ENCODE peak calls at places on chromosomes 16 and 17, in nine cellular contexts. D is cardiac muscle cell; W is neural progenitor cell; E is transverse colon; B is IMR-90; U is HepG2; O is aorta; A is PC-9; L is naive thymus-derived CD4-positive, alpha-beta T cell. I is an unnamed sample. For H3K27me3 and H3K4me1, the result is how much of the 10 kb centered on the place peaks cover.

GRCh38 chr17:36627101-36627500 is 25.7 kb downstream of the MRM1 start:
- DNase-seq in D (no peak), W (peak), E (no peak), B (no peak), U (no peak), O (no peak), A (no peak), L (no peak), I (no peak)

GRCh38 chr17:65230040-65230439 is 92.9 kb downstream of the RGS9 start:
- DNase-seq in D (no peak), W (no peak), E (no peak), B (no peak), U (no peak), O (no peak), A (no peak), L (no peak), I (no peak)

GRCh38 chr17:2241823-2242222 is 61.8 kb downstream of the SMG6 start:
- DNase-seq in D (peak), W (no peak), E (no peak), B (peak), U (no peak), O (no peak), A (no peak), L (no peak), I (no peak)

GRCh38 chr16:76583466-76583865 is 306.3 kb downstream of the CNTNAP4 start:
- DNase-seq in D (peak), W (no peak), E (no peak), B (no peak), U (no peak), O (no peak), A (no peak), L (no peak), I (no peak)

GRCh38 chr16:72995151-72995881 is 52.6 kb downstream of the ZFHX3 start:
- DNase-seq in D (no peak), W (peak), E (peak), B (no peak), U (no peak), O (no peak), A (no peak), L (no peak), I (no peak)

GRCh38 chr17:50630524-50631194 is 4.0 kb upstream of the ABCC3 start:
- DNase-seq in D (peak), W (peak), E (peak), B (no peak), U (peak), O (peak), A (peak), L (peak), I (peak)

GRCh38 chr17:7215136-7215638 is 4.4 kb downstream of the DLG4 start:
- DNase-seq in D (no peak), W (no peak), E (no peak), B (no peak), U (peak), O (no peak), A (no peak), L (no peak), I (no peak)

GRCh38 chr16:86722970-86723369 is 144.6 kb downstream of the FOXL1 start:
- DNase-seq in D (peak), W (no peak), E (no peak), B (peak), U (no peak), O (no peak), A (no peak), L (no peak), I (no peak)

GRCh38 chr17:65698381-65699061 is 137.1 kb upstream of the AXIN2 start:
- DNase-seq in D (peak), W (peak), E (no peak), B (peak), U (peak), O (no peak), A (no peak), L (no peak), I (no peak)

GRCh38 chr17:15309793-15310192 is 31.6 kb downstream of the TEKT3 start:
- DNase-seq in D (no peak), W (no peak), E (no peak), B (peak), U (no peak), O (no peak), A (no peak), L (no peak), I (no peak)

GRCh38 chr17:61208301-61209098 is 191.1 kb upstream of the TBX2 start:
- DNase-seq in D (peak), W (no peak), E (no peak), B (peak), U (no peak), O (no peak), A (no peak), L (no peak), I (peak)

GRCh38 chr17:82566129-82566995 is 46.8 kb downstream of the FOXK2 start:
- DNase-seq in D (no peak), W (no peak), E (peak), B (no peak), U (no peak), O (no peak), A (no peak), L (no peak), I (peak)

GRCh38 chr17:61255609-61256008 is 144.0 kb upstream of the TBX2 start:
- DNase-seq in D (no peak), W (no peak), E (no peak), B (no peak), U (no peak), O (no peak), A (no peak), L (no peak), I (no peak)

GRCh38 chr17:7250655-7251329 is 742 bp downstream of the CTDNEP1 start:
- DNase-seq in D (no peak), W (peak), E (peak), B (no peak), U (no peak), O (no peak), A (no peak), L (no peak), I (no peak)

GRCh38 chr17:58336456-58337094 is 8.0 kb upstream of the TSPOAP1 start:
- DNase-seq in D (peak), W (no peak), E (no peak), B (peak), U (no peak), O (peak), A (no peak), L (peak), I (no peak)

GRCh38 chr17:76014100-76014924 is 12.8 kb downstream of the EVPL start:
- DNase-seq in D (peak), W (peak), E (peak), B (peak), U (peak), O (peak), A (no peak), L (peak), I (peak)

GRCh38 chr17:43043306-43043705 is 18.3 kb downstream of the RND2 start:
- DNase-seq in D (no peak), W (no peak), E (no peak), B (peak), U (no peak), O (no peak), A (no peak), L (no peak), I (no peak)

GRCh38 chr17:35747540-35748017 is 5.5 kb downstream of the GAS2L2 start:
- DNase-seq in D (peak), W (peak), E (peak), B (peak), U (peak), O (peak), A (no peak), L (peak), I (peak)

GRCh38 chr17:29322363-29322762 is 28.4 kb upstream of the NUFIP2 start:
- DNase-seq in D (no peak), W (no peak), E (no peak), B (no peak), U (no peak), O (no peak), A (no peak), L (no peak), I (no peak)

GRCh38 chr16:9065077-9065476 is 26.4 kb upstream of the HAPSTR1 start:
- DNase-seq in D (no peak), W (no peak), E (no peak), B (no peak), U (no peak), O (no peak), A (no peak), L (no peak), I (no peak)

GRCh38 chr17:53765609-53766008 is 57.1 kb upstream of the KIF2B start:
- DNase-seq in D (no peak), W (no peak), E (no peak), B (no peak), U (no peak), O (no peak), A (no peak), L (no peak), I (no peak)

GRCh38 chr16:48963306-48963705 is 318.3 kb downstream of the CBLN1 start:
- DNase-seq in D (no peak), W (no peak), E (no peak), B (peak), U (no peak), O (no peak), A (peak), L (no peak), I (no peak)

GRCh38 chr16:49866533-49867155 is 10.7 kb upstream of the ZNF423 start:
- DNase-seq in D (no peak), W (peak), E (no peak), B (no peak), U (no peak), O (no peak), A (no peak), L (no peak), I (no peak)

GRCh38 chr16:27450836-27451341 is 48.9 kb downstream of the IL21R start:
- DNase-seq in D (peak), W (no peak), E (peak), B (no peak), U (no peak), O (no peak), A (no peak), L (no peak), I (no peak)
- H3K27me3 ChIP-seq in D (under half), W (under half), E (under half), B (under half), U (under half), O (under half), A (under half), L (under half), I (under half)

DNA sequence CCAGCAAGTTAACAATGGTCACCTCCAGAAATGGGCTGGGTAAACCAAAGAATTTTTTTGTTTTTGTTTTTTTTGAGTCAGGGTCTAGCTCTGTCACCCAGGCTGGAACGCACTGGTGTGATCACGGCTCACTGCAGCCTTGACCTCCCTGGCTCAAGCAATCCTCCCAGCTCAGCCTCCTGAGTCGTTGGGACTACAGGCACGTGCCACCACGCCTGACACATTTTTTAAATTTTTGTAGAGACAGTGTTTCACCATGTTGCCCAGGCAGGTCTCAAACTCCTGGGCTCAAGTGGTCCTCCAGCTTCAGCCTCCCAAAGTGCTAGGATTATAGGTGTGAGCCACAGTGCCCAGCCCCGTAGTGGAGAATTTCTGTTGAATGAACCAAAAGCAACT is 1.7 kb downstream of the SPSB3 start:
- DNase-seq in D (no peak), W (no peak), E (no peak), B (no peak), U (no peak), O (no peak), A (no peak), L (no peak), I (no peak)
- H3K4me3 ChIP-seq in D (no peak), W (no peak), E (no peak), B (no peak), U (no peak), O (no peak), A (peak), L (no peak), I (no peak)

GRCh38 chr16:51953541-51953940 is 593.4 kb downstream of the TOX3 start:
- DNase-seq in D (no peak), W (no peak), E (no peak), B (no peak), U (no peak), O (no peak), A (no peak), L (no peak), I (no peak)
- H3K4me1 ChIP-seq in D (under half), W (under half), E (under half), B (under half), U (under half), O (under half), A (under half), L (under half), I (under half)

GRCh38 chr16:21053595-21053994 is 97.1 kb downstream of the DNAH3 start:
- DNase-seq in D (no peak), W (no peak), E (no peak), B (no peak), U (no peak), O (no peak), A (no peak), L (no peak), I (no peak)
- H3K27me3 ChIP-seq in D (under half), W (under half), E (under half), B (under half), U (under half), O (under half), A (under half), L (under half), I (under half)

DNA sequence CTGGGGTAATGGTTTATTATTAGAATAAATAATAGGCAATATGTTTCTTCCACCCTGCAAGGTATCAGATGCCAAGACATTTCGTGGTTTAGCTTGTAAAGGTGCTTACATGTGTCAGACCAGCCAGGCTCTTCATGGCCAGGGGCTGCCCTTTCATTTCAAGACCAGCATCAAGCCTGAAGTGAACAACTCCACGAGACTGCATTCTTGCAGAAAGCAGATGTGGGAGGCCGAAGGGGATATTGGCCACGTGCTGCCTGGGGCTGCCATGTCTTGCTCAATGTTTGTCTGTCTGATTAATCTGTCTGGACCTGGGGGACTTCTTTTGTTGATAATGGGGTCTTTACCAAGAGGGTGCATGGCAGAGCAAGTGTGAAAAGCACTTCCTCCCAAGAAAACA is 294.2 kb upstream of the RBFOX1 start:
- DNase-seq in D (no peak), W (no peak), E (no peak), B (no peak), U (no peak), O (no peak), A (no peak), L (no peak), I (no peak)
- H3K4me3 ChIP-seq in D (no peak), W (no peak), E (no peak), B (no peak), U (no peak), O (no peak), A (no peak), L (no peak), I (no peak)

GRCh38 chr17:78122221-78122990 is 6.1 kb downstream of the TMC6 start:
- DNase-seq in D (no peak), W (no peak), E (no peak), B (no peak), U (no peak), O (no peak), A (no peak), L (no peak), I (no peak)

GRCh38 chr17:78122991-78123249 is 5.6 kb downstream of the TMC6 start:
- DNase-seq in D (no peak), W (no peak), E (no peak), B (no peak), U (no peak), O (no peak), A (no peak), L (no peak), I (no peak)

GRCh38 chr17:78124836-78125137 is 3.8 kb downstream of the TMC6 start:
- DNase-seq in D (no peak), W (no peak), E (no peak), B (no peak), U (no peak), O (no peak), A (no peak), L (no peak), I (no peak)

GRCh38 chr17:78124081-78124835 is 4.3 kb downstream of the TMC6 start:
- DNase-seq in D (no peak), W (no peak), E (peak), B (no peak), U (no peak), O (no peak), A (no peak), L (no peak), I (no peak)

GRCh38 chr17:78123258-78123929 is 5.2 kb downstream of the TMC6 start:
- DNase-seq in D (no peak), W (no peak), E (no peak), B (no peak), U (no peak), O (no peak), A (no peak), L (no peak), I (no peak)
- H3K4me1 ChIP-seq in D (under half), W (under half), E (under half), B (under half), U (under half), O (under half), A (under half), L (half or more), I (under half)

GRCh38 chr17:81074440-81074839 is 39.5 kb downstream of the BAIAP2 start:
- DNase-seq in D (no peak), W (no peak), E (no peak), B (no peak), U (no peak), O (no peak), A (no peak), L (no peak), I (no peak)

GRCh38 chr17:81074875-81075274 is 39.9 kb downstream of the BAIAP2 start:
- DNase-seq in D (no peak), W (no peak), E (no peak), B (no peak), U (no peak), O (no peak), A (no peak), L (no peak), I (no peak)

GRCh38 chr17:81075307-81075706 is 40.4 kb downstream of the BAIAP2 start:
- DNase-seq in D (no peak), W (no peak), E (no peak), B (no peak), U (no peak), O (no peak), A (no peak), L (no peak), I (no peak)

GRCh38 chr17:81071761-81072741 is 37.1 kb downstream of the BAIAP2 start:
- DNase-seq in D (no peak), W (no peak), E (no peak), B (no peak), U (no peak), O (no peak), A (peak), L (no peak), I (no peak)

GRCh38 chr17:81073967-81074366 is 39.0 kb downstream of the BAIAP2 start:
- DNase-seq in D (no peak), W (no peak), E (no peak), B (no peak), U (no peak), O (no peak), A (no peak), L (no peak), I (no peak)
- H3K27me3 ChIP-seq in D (under half), W (under half), E (under half), B (under half), U (under half), O (under half), A (under half), L (under half), I (under half)

GRCh38 chr16:88649924-88650748 is 717 bp downstream of the CYBA start:
- DNase-seq in D (peak), W (peak), E (peak), B (peak), U (peak), O (peak), A (no peak), L (peak), I (peak)

GRCh38 chr16:88650749-88651275 is at the start of gene CYBA:
- DNase-seq in D (peak), W (peak), E (peak), B (peak), U (peak), O (peak), A (no peak), L (peak), I (peak)

GRCh38 chr16:88651276-88651988 is 579 bp upstream of the CYBA start:
- DNase-seq in D (no peak), W (peak), E (peak), B (no peak), U (peak), O (peak), A (peak), L (peak), I (peak)

GRCh38 chr16:88647178-88648070 is 3.4 kb downstream of the CYBA start:
- DNase-seq in D (no peak), W (no peak), E (no peak), B (no peak), U (no peak), O (no peak), A (no peak), L (no peak), I (no peak)

DNA sequence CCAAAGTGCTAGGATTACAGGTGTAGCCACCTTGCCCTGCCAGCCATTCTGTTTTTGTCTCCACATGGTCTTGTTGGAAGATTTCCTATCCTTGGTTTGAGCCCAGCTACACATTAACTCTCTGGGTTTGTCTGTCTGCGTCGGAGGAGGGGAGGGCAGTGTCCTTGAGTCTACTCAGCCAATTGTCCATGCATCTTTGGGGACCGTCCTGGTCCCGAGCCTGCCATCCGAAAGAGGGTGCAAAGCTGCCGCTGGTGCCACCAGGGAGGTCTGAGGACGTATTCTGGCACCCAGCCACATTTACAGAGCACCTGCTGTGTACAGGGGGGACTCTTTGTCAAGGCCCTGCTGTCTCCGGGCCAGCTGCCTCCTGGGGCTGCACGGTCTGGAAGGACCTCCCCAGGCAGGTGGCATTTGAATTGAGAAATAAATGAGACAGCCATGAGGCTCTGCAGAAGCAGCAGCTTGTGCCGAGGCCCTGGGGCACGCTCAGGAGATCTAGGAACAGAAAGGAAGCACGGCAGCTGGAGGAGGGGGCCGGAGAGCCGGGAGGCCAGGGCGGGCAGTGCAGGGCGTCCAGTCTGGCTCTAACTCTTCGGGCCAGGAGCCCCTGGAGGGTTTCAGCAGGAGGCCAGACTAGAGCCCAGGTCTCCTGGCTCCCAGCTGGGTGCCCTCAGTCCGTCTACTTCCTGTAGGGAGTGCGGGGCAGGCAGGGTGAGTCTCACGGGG is 1.5 kb downstream of the CYBA start:
- DNase-seq in D (no peak), W (no peak), E (peak), B (no peak), U (peak), O (no peak), A (no peak), L (no peak), I (peak)
- H3K4me3 ChIP-seq in D (no peak), W (peak), E (peak), B (no peak), U (peak), O (no peak), A (peak), L (peak), I (peak)

GRCh38 chr16:35569413-35569812 is 2110.0 kb downstream of the TP53TG3F start:
- DNase-seq in D (no peak), W (no peak), E (no peak), B (no peak), U (no peak), O (no peak), A (no peak), L (no peak), I (no peak)
- H3K4me1 ChIP-seq in D (under half), W (under half), E (under half), B (under half), U (under half), O (under half), A (under half), L (under half), I (under half)

I was measured in small intestine.